ENCODE peak calls at places on chromosomes 3 and 15, in five cellular contexts. L is A549; X is uterus; N is upper lobe of right lung; C is CD4-positive, alpha-beta T cell. R is an unnamed sample.
A peak's percentile ranks its signal among the peaks of the same experiment; 100 is the strongest.

GRCh38 chr15:58903232-58903631 is 30.2 kb downstream of the SLTM start:
- DNase-seq in L (no peak), X (no peak), N (no peak), C (no peak), R (no peak)

GRCh38 chr15:25245801-25246622 is 192.8 kb downstream of the UBE3A start:
- DNase-seq in L (no peak), X (peak; percentile 4), N (peak; percentile 52), C (no peak), R (peak; percentile 18)

GRCh38 chr3:171348121-171348520 is 112.1 kb downstream of the TNIK start:
- DNase-seq in L (no peak), X (no peak), N (no peak), C (no peak), R (no peak)

GRCh38 chr3:192445768-192446644 is 281.3 kb downstream of the FGF12 start:
- DNase-seq in L (no peak), X (no peak), N (no peak), C (no peak), R (peak; percentile 57)

GRCh38 chr15:43511012-43511885 is 6.2 kb upstream of the MAP1A start:
- DNase-seq in L (peak; percentile 52), X (no peak), N (no peak), C (no peak), R (peak; percentile 71)

GRCh38 chr15:35289029-35289617 is 204.0 kb upstream of the NANOGP8 start:
- DNase-seq in L (peak; percentile 72), X (no peak), N (no peak), C (no peak), R (no peak)

GRCh38 chr15:76155742-76156141 is 96.0 kb downstream of the TMEM266 start:
- DNase-seq in L (no peak), X (no peak), N (no peak), C (no peak), R (no peak)

GRCh38 chr3:99846472-99846871 is 28.8 kb downstream of the CMSS1 start:
- DNase-seq in L (peak; percentile 33), X (peak; percentile 32), N (no peak), C (no peak), R (no peak)

GRCh38 chr3:139577899-139578298 is 38.4 kb upstream of the RBP1 start:
- DNase-seq in L (no peak), X (no peak), N (no peak), C (no peak), R (no peak)

GRCh38 chr15:92666780-92667179 is 11.2 kb upstream of the FAM174B start:
- DNase-seq in L (peak; percentile 76), X (no peak), N (no peak), C (no peak), R (no peak)

GRCh38 chr15:40344631-40345120 is 3.9 kb upstream of the CCDC9B start:
- DNase-seq in L (peak; percentile 55), X (peak; percentile 56), N (peak; percentile 80), C (peak; percentile 60), R (peak; percentile 67)

GRCh38 chr3:100089802-100090668 is 24.3 kb downstream of the FILIP1L start:
- DNase-seq in L (peak; percentile 49), X (peak; percentile 55), N (no peak), C (no peak), R (no peak)

GRCh38 chr15:43900964-43901363 is 74.2 kb downstream of the WDR76 start:
- DNase-seq in L (no peak), X (no peak), N (no peak), C (no peak), R (no peak)

GRCh38 chr3:31932990-31933389 is 48.1 kb downstream of the OSBPL10 start:
- DNase-seq in L (no peak), X (no peak), N (no peak), C (no peak), R (no peak)

GRCh38 chr3:66267031-66267430 is 46.2 kb downstream of the SLC25A26 start:
- DNase-seq in L (no peak), X (no peak), N (no peak), C (no peak), R (no peak)

GRCh38 chr15:67185621-67186225 is 68.7 kb downstream of the AAGAB start:
- DNase-seq in L (peak; percentile 3), X (no peak), N (no peak), C (no peak), R (no peak)

GRCh38 chr15:100215031-100215842 is 126.5 kb downstream of the ADAMTS17 start:
- DNase-seq in L (no peak), X (no peak), N (peak; percentile 30), C (no peak), R (no peak)

GRCh38 chr3:105367406-105368213 is 901 bp downstream of the ALCAM start:
- DNase-seq in L (peak; percentile 65), X (peak; percentile 32), N (peak; percentile 85), C (peak; percentile 16), R (peak; percentile 77)

GRCh38 chr3:105715372-105715771 is 153.4 kb downstream of the CBLB start:
- DNase-seq in L (peak; percentile 7), X (no peak), N (no peak), C (no peak), R (no peak)

GRCh38 chr3:40046149-40046548 is 236.7 kb downstream of the MYRIP start:
- DNase-seq in L (no peak), X (no peak), N (no peak), C (no peak), R (no peak)

GRCh38 chr3:128293930-128294329 is 140.6 kb downstream of the EEFSEC start:
- DNase-seq in L (no peak), X (no peak), N (no peak), C (no peak), R (no peak)

GRCh38 chr3:37150621-37151020 is 23.8 kb downstream of the LRRFIP2 start:
- DNase-seq in L (no peak), X (no peak), N (no peak), C (no peak), R (no peak)

GRCh38 chr3:116980106-116980505 is 270.5 kb downstream of the TUSC7 start:
- DNase-seq in L (no peak), X (no peak), N (no peak), C (no peak), R (no peak)

GRCh38 chr15:101057841-101058407 is 138.8 kb downstream of the LRRK1 start:
- DNase-seq in L (no peak), X (no peak), N (no peak), C (no peak), R (peak; percentile 27)

GRCh38 chr15:88646088-88646405 is 7.2 kb downstream of the ISG20 start:
- DNase-seq in L (no peak), X (no peak), N (no peak), C (no peak), R (no peak)

GRCh38 chr15:88646951-88647350 is 8.1 kb downstream of the ISG20 start:
- DNase-seq in L (no peak), X (no peak), N (no peak), C (no peak), R (no peak)

GRCh38 chr15:88649286-88649733 is 10.5 kb downstream of the ISG20 start:
- DNase-seq in L (peak; percentile 61), X (no peak), N (no peak), C (peak; percentile 47), R (peak; percentile 77)

GRCh38 chr15:88648357-88649214 is 9.8 kb downstream of the ISG20 start:
- DNase-seq in L (no peak), X (no peak), N (no peak), C (no peak), R (no peak)

GRCh38 chr15:88647362-88648105 is 8.7 kb downstream of the ISG20 start:
- DNase-seq in L (no peak), X (no peak), N (no peak), C (no peak), R (no peak)
- H3K27ac ChIP-seq in L (no peak overlapping the region), X (no peak overlapping the region), N (no peak overlapping the region), C (peak overlapping the region; percentile 60), R (peak overlapping the region; percentile 94)

GRCh38 chr15:31342381-31342780 is 15.7 kb downstream of the KLF13 start:
- DNase-seq in L (no peak), X (no peak), N (no peak), C (no peak), R (no peak)

GRCh38 chr15:31340047-31340446 is 13.4 kb downstream of the KLF13 start:
- DNase-seq in L (no peak), X (no peak), N (peak; percentile 41), C (no peak), R (peak; percentile 55)

GRCh38 chr15:31340591-31340990 is 14.0 kb downstream of the KLF13 start:
- DNase-seq in L (no peak), X (no peak), N (peak; percentile 34), C (no peak), R (no peak)

GRCh38 chr15:31341501-31342195 is 15.0 kb downstream of the KLF13 start:
- DNase-seq in L (no peak), X (no peak), N (peak; percentile 48), C (no peak), R (no peak)

DNA sequence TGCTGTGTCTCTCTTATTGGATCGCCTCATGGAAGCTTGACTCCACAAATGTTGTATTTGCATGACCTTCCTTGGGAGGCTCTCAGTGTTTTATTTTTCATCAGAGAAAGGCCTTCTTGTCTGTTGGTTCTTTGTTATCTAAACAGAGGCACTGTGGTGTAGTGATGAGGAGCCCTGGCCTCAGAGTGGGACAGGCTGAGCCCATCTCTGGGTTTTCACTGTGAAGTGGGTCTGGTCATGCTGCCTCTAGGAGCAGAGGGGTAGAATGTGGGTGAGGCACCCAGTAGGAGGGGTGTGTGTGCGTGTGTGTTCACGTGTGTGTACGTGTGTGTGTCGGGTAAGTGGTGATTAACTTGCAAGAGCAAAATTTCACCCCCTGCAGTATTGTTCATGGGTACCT is 14.4 kb downstream of the KLF13 start:
- DNase-seq in L (no peak), X (no peak), N (peak; percentile 28), C (no peak), R (peak; percentile 53)
- TF ChIP-seq CTCF in L (no peak), X (no peak), N (no peak), C (no peak), R (no peak)

GRCh38 chr3:43194069-43194468 is 88.2 kb upstream of the POMGNT2 start:
- DNase-seq in L (no peak), X (no peak), N (no peak), C (no peak), R (no peak)

GRCh38 chr3:43190682-43191081 is 84.8 kb upstream of the POMGNT2 start:
- DNase-seq in L (no peak), X (no peak), N (no peak), C (no peak), R (no peak)

GRCh38 chr3:43191116-43191515 is 85.2 kb upstream of the POMGNT2 start:
- DNase-seq in L (no peak), X (no peak), N (no peak), C (no peak), R (no peak)

GRCh38 chr3:43192028-43192427 is 86.1 kb upstream of the POMGNT2 start:
- DNase-seq in L (no peak), X (no peak), N (no peak), C (no peak), R (no peak)

DNA sequence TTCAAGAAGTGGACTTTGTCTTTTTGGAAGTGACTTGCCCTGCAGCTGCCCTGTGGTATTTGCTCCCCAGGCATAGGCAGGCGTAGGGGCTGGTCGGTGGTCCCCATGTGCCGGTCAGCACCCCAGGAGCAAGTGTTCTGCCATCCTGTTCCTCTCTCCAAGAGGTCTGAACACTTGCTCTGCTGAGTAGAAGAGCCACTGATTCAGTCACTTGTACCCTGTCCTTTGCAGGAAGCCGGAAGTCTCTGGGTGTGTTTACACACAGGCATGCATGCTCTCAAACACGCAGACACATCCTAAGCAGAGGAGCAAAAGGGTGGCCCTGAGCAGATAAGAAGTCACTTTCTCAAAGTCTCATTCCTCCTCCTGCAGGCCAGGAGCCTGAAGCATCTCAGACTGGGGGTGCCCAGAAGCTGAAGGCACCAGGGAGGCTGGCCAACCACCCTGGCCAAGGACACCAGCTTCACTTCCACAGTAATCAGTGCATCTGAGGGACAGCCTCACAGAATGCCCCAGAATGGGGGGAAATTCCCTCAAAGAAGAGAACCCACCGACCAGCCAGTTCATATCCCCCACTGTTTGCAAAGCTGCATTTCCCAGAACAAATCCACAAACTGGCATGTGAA is 88.7 kb upstream of the POMGNT2 start:
- DNase-seq in L (no peak), X (no peak), N (no peak), C (peak; percentile 30), R (no peak)
- H3K27ac ChIP-seq in L (no peak overlapping the region), X (no peak overlapping the region), N (peak overlapping the region; percentile 55), C (peak overlapping the region; percentile 58), R (no peak overlapping the region)

GRCh38 chr15:78415284-78415683 is 22.7 kb upstream of the IREB2 start:
- DNase-seq in L (peak; percentile 54), X (no peak), N (no peak), C (no peak), R (no peak)
- TF ChIP-seq CTCF in L (peak; percentile 59), X (no peak), N (peak; percentile 16), C (no peak), R (no peak)